ENCODE peak calls at places on chromosomes 2 and 18, in nine cellular contexts. W is fibroblast of the aortic adventitia, A is mammary epithelial cell, L is thyroid gland, D is cardiac fibroblast, P is choroid plexus epithelial cell, R is GM12878, K is pancreas, T is ovary. C is an unnamed sample.

GRCh38 chr2:43041661-43042360 is 184.6 kb downstream of the ZFP36L2 start:
- DNase-seq in W (peak), L (no peak), K (no peak), D (peak), R (no peak), P (peak), A (peak), T (peak), C (peak)

GRCh38 chr2:170869461-170869860 is 52.8 kb downstream of the GAD1 start:
- DNase-seq in R (no peak), A (peak), L (no peak), D (no peak), W (no peak), P (no peak), K (no peak), T (no peak), C (no peak)

GRCh38 chr18:60147326-60147725 is 225.2 kb downstream of the MC4R start:
- DNase-seq in R (no peak), K (no peak), A (no peak), L (peak), W (no peak), T (no peak), P (peak), D (no peak), C (no peak)

GRCh38 chr2:49251766-49252165 is 97.5 kb upstream of the FSHR start:
- DNase-seq in K (no peak), P (peak), L (no peak), T (no peak), A (no peak), R (no peak), D (peak), W (peak), C (no peak)

GRCh38 chr2:177264209-177264538 is 353 bp downstream of the NFE2L2 start:
- DNase-seq in T (peak), D (no peak), W (no peak), K (peak), A (no peak), R (no peak), P (peak), L (peak), C (no peak)

GRCh38 chr18:51051105-51051712 is 21.2 kb downstream of the SMAD4 start:
- DNase-seq in W (peak), R (no peak), T (no peak), A (peak), L (no peak), D (peak), P (peak), K (no peak), C (peak)

GRCh38 chr18:10032331-10032979 is 118.6 kb downstream of the VAPA start:
- DNase-seq in T (peak), D (no peak), K (no peak), P (no peak), A (no peak), L (peak), R (no peak), W (no peak), C (no peak)

GRCh38 chr2:152594792-152595191 is 122.5 kb downstream of the PRPF40A start:
- DNase-seq in T (no peak), D (peak), A (no peak), R (no peak), K (no peak), L (peak), P (peak), W (peak), C (peak)

GRCh38 chr2:114254875-114255274 is 187.6 kb upstream of the DPP10 start:
- DNase-seq in A (no peak), T (no peak), L (no peak), K (no peak), W (no peak), R (no peak), D (no peak), P (no peak), C (no peak)

GRCh38 chr18:48931680-48932461 is 18.9 kb downstream of the SMAD7 start:
- DNase-seq in T (no peak), L (no peak), A (no peak), P (no peak), D (no peak), R (peak), W (no peak), K (no peak), C (no peak)

GRCh38 chr2:11697103-11697871 is 27.3 kb upstream of the NTSR2 start:
- DNase-seq in W (peak), P (peak), K (no peak), R (no peak), D (peak), A (peak), T (peak), L (peak), C (peak)

GRCh38 chr18:13726972-13727331 is 479 bp downstream of the RNMT start:
- DNase-seq in D (peak), W (no peak), R (no peak), K (peak), T (peak), L (peak), P (peak), A (peak), C (peak)

GRCh38 chr2:239192456-239192855 is 208.4 kb downstream of the HDAC4 start:
- DNase-seq in A (no peak), L (no peak), D (no peak), R (no peak), P (no peak), W (no peak), K (no peak), T (no peak), C (no peak)

GRCh38 chr2:47174731-47175361 is 19.7 kb upstream of the STPG4 start:
- DNase-seq in T (peak), W (peak), D (peak), L (peak), R (no peak), A (peak), P (peak), K (peak), C (peak)

GRCh38 chr2:169090133-169090820 is 20.9 kb downstream of the DHRS9 start:
- DNase-seq in W (no peak), P (no peak), L (no peak), A (no peak), D (no peak), R (no peak), K (no peak), T (no peak), C (no peak)

GRCh38 chr2:107775171-107775570 is 51.5 kb upstream of the RGPD4 start:
- DNase-seq in W (no peak), K (no peak), R (no peak), A (no peak), D (no peak), L (no peak), T (no peak), P (no peak), C (no peak)

GRCh38 chr2:127049927-127050802 is 56.8 kb downstream of the BIN1 start:
- DNase-seq in L (peak), T (peak), P (peak), D (peak), K (peak), A (peak), R (no peak), W (peak), C (peak)

GRCh38 chr2:84904717-84905174 is 710 bp upstream of the TMSB10 start:
- DNase-seq in R (no peak), T (peak), A (no peak), L (peak), P (peak), K (peak), W (peak), D (peak), C (peak)

GRCh38 chr18:79964330-79965118 is at the start of gene HSBP1L1:
- DNase-seq in P (no peak), R (no peak), D (peak), T (peak), W (peak), K (peak), A (peak), L (peak), C (peak)

GRCh38 chr18:78107363-78107762 is 857.7 kb downstream of the GALR1 start:
- DNase-seq in P (no peak), K (no peak), D (no peak), W (no peak), A (no peak), T (no peak), R (no peak), L (no peak), C (no peak)

GRCh38 chr2:159867557-159868330 is 69.7 kb upstream of the CD302 start:
- DNase-seq in W (no peak), T (no peak), D (no peak), R (no peak), K (no peak), A (no peak), P (no peak), L (no peak), C (no peak)

GRCh38 chr2:226869371-226869770 is 33.5 kb downstream of the RHBDD1 start:
- DNase-seq in T (no peak), W (no peak), A (no peak), L (no peak), K (no peak), R (no peak), P (peak), D (peak), C (peak)

GRCh38 chr2:16321872-16322271 is 343.8 kb downstream of the CYRIA start:
- DNase-seq in R (no peak), K (no peak), A (no peak), P (no peak), D (no peak), L (no peak), W (no peak), T (no peak), C (no peak)
- TF ChIP-seq CTCF in R (no peak), K (no peak), A (no peak), P (no peak), D (no peak), L (no peak), W (no peak), T (no peak), C (no peak)

GRCh38 chr2:234344041-234344440 is 152.8 kb downstream of the ARL4C start:
- DNase-seq in T (no peak), K (no peak), P (no peak), A (no peak), R (no peak), L (no peak), D (no peak), W (no peak), C (no peak)

GRCh38 chr2:234335676-234336228 is 161.1 kb downstream of the ARL4C start:
- DNase-seq in L (peak), T (no peak), R (no peak), P (peak), A (peak), D (peak), W (peak), K (no peak), C (peak)

GRCh38 chr2:234339016-234339415 is 157.9 kb downstream of the ARL4C start:
- DNase-seq in W (no peak), A (no peak), L (no peak), T (no peak), R (no peak), P (no peak), K (no peak), D (no peak), C (no peak)

GRCh38 chr2:234343297-234343696 is 153.6 kb downstream of the ARL4C start:
- DNase-seq in P (no peak), A (no peak), K (no peak), T (no peak), L (no peak), W (no peak), D (no peak), R (no peak), C (no peak)

DNA sequence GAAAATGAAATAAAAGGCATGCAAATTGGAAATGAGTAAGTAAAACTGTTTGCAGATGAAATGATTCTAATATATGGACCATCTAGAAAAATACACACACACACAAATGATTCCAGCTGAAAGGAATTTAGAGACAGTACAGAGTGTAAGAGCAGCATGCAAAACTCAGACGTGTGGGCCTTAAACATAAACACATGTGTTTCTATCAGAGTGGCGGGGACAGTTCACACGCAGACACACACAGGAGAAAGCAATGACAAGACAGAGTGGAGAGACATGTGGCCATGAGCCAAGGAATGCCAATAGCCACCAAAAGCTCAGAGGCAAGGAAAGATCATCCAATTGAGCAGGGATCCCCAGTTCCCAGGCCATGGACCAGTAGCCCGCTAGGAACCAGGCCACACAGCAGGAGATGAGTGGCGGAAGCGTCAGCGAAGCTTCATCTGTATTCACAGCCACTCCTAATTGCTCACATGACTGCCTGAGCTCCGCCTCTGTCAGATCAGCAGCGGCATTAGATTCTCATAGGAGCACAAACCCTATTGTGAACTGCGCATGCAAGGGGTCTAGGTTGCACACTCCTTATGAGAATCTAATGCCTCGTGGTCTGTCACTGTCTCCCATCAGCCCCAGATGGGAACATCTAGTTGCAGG is 155.4 kb downstream of the ARL4C start:
- DNase-seq in K (no peak), A (no peak), R (no peak), L (no peak), W (no peak), T (no peak), P (no peak), D (no peak), C (no peak)
- H3K4me3 ChIP-seq in K (no peak), A (no peak), R (no peak), L (no peak), W (no peak), T (no peak), P (no peak), D (no peak), C (no peak)

DNA sequence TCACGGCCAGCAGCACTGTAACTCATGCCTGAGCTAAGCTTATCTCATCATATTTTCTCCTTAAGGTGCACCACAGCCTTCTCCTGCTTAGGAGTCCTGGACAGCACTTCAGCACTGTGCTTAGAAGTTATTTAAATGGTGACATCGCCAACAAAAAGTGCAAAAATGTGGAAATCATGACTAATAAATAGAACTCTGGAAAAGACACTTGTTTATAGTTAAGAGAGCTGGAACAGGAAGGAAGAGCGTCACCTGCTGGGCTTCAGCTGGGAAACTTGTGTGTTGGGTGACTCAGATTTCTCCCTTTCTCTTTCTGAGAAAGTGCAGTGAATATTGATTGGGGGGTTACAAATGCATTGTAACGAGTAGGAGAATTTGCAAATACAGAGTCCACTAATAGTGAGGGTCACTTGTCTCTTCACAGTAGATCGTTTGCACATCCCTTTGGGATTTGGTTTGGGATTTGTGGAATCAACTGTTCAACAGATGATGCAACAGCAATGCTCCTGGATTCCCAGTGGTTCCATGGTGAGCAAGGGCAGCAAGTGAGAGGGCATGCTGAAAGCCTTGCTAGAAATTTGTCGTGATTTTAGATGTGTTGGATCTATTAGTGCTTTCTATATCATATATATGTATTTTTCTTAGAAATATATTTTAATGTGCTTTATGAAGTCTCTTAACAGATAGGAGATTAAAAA is 84.2 kb downstream of the DOK6 start:
- DNase-seq in A (no peak), T (no peak), D (peak), W (peak), R (no peak), K (no peak), P (peak), L (no peak), C (peak)
- TF ChIP-seq CTCF in A (peak), T (no peak), D (peak), W (no peak), R (no peak), K (no peak), P (peak), L (no peak), C (no peak)

GRCh38 chr2:20069756-20070155 is 18.3 kb upstream of the LAPTM4A start:
- DNase-seq in T (no peak), D (no peak), K (no peak), W (no peak), L (no peak), R (no peak), A (no peak), P (no peak), C (peak)

GRCh38 chr2:20073462-20073861 is 22.0 kb upstream of the LAPTM4A start:
- DNase-seq in R (no peak), T (no peak), W (peak), A (no peak), D (no peak), L (no peak), P (no peak), K (no peak), C (no peak)

GRCh38 chr2:20074001-20074648 is 22.7 kb upstream of the LAPTM4A start:
- DNase-seq in W (peak), P (no peak), L (no peak), T (no peak), A (no peak), D (no peak), K (peak), R (no peak), C (no peak)

GRCh38 chr2:20072436-20073158 is 21.2 kb upstream of the LAPTM4A start:
- DNase-seq in W (peak), D (no peak), L (no peak), A (no peak), T (no peak), R (no peak), K (no peak), P (no peak), C (no peak)

DNA sequence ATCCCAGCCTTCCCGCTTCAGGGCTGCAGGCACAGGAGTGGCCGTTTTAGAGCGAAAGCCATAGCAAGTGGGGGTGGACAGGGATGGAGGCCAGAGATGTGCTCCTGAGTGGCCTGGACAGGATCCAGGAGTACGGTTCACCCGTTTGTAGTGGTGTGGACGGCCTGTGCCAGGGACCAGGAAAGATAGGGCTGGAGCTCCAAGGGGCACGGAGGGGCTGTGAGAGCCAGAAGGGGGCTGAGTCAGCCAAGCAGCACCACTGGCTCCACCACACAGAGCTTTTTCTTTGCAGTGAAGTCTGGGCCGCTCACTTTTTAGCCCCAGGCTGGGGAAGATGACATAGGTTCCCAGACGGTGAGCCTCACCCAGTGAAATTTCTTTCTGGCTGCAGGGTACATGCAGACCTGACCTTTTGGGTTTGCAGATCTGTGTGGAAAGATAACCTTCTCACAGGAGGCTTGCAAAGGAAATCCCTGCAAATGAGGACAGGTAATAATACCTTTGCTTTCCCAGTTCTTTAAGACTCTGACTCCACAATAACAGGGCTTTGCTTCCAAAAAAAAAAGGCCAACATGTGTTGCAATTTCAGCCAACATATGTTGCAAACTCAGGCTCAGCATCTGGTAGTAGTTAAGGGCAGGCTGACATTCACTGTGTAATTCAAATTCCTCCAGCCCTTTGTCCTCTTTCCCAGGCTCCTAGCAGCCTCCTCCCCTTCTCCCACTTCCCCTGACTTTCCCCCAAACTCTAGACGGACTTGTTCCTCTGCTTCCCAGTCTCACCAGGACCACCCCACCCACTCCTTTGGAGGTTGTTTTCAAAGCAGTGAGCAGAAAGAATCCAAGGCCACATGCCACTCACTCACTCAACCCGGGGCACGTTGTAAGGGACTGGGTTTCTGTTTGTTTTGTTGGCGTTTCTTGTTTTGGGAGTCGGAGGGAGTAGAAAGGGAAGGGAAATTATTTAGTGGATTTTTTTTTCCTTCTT is 20.3 kb upstream of the LAPTM4A start:
- DNase-seq in K (peak), P (peak), D (peak), L (peak), W (peak), R (no peak), A (peak), T (peak), C (peak)
- H3K4me3 ChIP-seq in K (no peak), P (no peak), D (no peak), L (no peak), W (peak), R (no peak), A (no peak), T (peak), C (no peak)

DNA sequence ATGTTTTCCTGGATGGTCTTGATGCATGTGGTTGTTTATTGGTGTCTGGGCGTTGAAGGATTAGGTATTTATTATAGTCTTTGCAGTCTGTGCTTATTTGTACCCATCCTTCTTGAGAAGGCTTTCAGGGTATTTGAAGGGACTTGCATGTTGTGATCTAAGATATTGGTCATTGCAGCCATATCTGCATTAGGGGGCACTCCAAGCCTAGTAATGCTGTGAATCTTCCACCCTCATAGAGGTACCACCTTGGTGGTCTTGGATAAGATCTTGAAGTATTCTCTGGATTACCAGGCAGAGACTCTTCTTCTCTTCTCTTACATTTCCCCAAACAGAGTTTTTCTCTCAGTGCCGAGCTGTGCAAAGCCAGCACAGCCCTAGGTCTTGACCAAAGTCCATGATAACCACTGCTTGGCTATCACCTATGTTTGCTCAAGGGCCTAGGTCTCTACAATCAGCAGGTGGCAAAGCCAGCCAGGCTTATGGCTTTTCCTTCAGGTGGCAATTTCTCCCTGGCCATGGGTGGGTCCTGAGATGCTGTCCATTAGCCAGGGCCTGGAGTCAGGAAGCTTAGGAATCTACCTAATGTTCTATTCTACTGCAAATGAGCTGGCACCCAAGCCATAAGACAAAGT is 15.4 kb upstream of the PPP1R1C start:
- DNase-seq in L (no peak), K (peak), R (no peak), A (no peak), W (no peak), T (no peak), D (no peak), P (peak), C (no peak)
- TF ChIP-seq CTCF in L (no peak), K (no peak), R (peak), A (no peak), W (no peak), T (no peak), D (no peak), P (peak), C (no peak)